ENCODE peak calls at places on chromosome 10, in nine cellular contexts. L, D, R, J, K, U, W, O and E are unnamed samples.

GRCh38 chr10:49539320-49539885 is 482 bp upstream of the ERCC6 start:
- DNase-seq in O (no peak), L (peak), W (peak), U (peak), J (peak), D (peak), K (peak), R (no peak), E (no peak)

GRCh38 chr10:78255796-78256638 is 222.4 kb downstream of the RPS24 start:
- DNase-seq in U (no peak), R (peak), L (peak), K (no peak), D (peak), W (peak), O (no peak), J (peak), E (peak)

GRCh38 chr10:79189853-79190435 is 121.2 kb downstream of the ZMIZ1 start:
- DNase-seq in W (no peak), D (no peak), K (no peak), J (peak), U (no peak), R (no peak), O (no peak), L (no peak), E (no peak)

GRCh38 chr10:10271639-10272192 is 746.0 kb upstream of the CELF2 start:
- DNase-seq in U (no peak), D (no peak), O (no peak), J (no peak), L (no peak), K (no peak), R (no peak), W (no peak), E (no peak)

GRCh38 chr10:17001961-17002749 is 127.5 kb downstream of the CUBN start:
- DNase-seq in O (no peak), D (peak), R (no peak), L (peak), J (no peak), U (no peak), W (no peak), K (no peak), E (peak)

GRCh38 chr10:90912854-90913479 is 7.9 kb downstream of the ANKRD1 start:
- DNase-seq in L (no peak), R (no peak), U (no peak), O (no peak), W (no peak), K (no peak), D (no peak), J (peak), E (no peak)

GRCh38 chr10:118692911-118693310 is 61.9 kb downstream of the CACUL1 start:
- DNase-seq in K (no peak), W (no peak), U (peak), D (no peak), J (peak), O (no peak), R (no peak), L (peak), E (no peak)

GRCh38 chr10:102644646-102645387 is 538 bp downstream of the TRIM8 start:
- DNase-seq in U (peak), J (peak), D (peak), W (peak), R (peak), L (peak), O (peak), K (peak), E (no peak)

GRCh38 chr10:17954856-17955255 is 3.1 kb downstream of the SLC39A12 start:
- DNase-seq in J (no peak), R (no peak), U (no peak), W (no peak), L (peak), O (no peak), D (no peak), K (no peak), E (no peak)

GRCh38 chr10:84336406-84336805 is 8.0 kb downstream of the CCSER2 start:
- DNase-seq in O (no peak), D (no peak), W (no peak), J (no peak), L (no peak), K (no peak), R (no peak), U (peak), E (no peak)

GRCh38 chr10:89923661-89924060 is 222.3 kb downstream of the KIF20B start:
- DNase-seq in D (no peak), W (no peak), L (no peak), O (no peak), U (no peak), K (no peak), R (no peak), J (no peak), E (no peak)

GRCh38 chr10:5071411-5072198 is 22.6 kb upstream of the AKR1C3 start:
- DNase-seq in J (peak), U (peak), O (no peak), D (peak), L (peak), R (peak), W (peak), K (no peak), E (peak)

GRCh38 chr10:126476256-126476655 is 88.0 kb upstream of the ADAM12 start:
- DNase-seq in W (no peak), L (no peak), J (no peak), D (no peak), U (peak), R (no peak), K (no peak), O (no peak), E (no peak)